ENCODE peak calls at places on chromosome X, in four cellular contexts. N, Y, W and K are unnamed samples.

GRCh38 chrX:66074920-66075879 is 35.3 kb upstream of the VSIG4 start:
- DNase-seq in Y (no peak), N (peak), W (peak), K (peak)

GRCh38 chrX:67574696-67575095 is 30.9 kb downstream of the AR start:
- DNase-seq in Y (no peak), W (no peak), N (no peak), K (no peak)

GRCh38 chrX:102959471-102959870 is 22.4 kb downstream of the RAB40AL start:
- DNase-seq in W (no peak), Y (no peak), N (no peak), K (no peak)

GRCh38 chrX:110847334-110847733 is 51.7 kb upstream of the CHRDL1 start:
- DNase-seq in W (no peak), N (no peak), Y (peak), K (peak)

GRCh38 chrX:10074241-10074941 is 82.4 kb upstream of the CLCN4 start:
- DNase-seq in Y (no peak), W (no peak), N (no peak), K (no peak)

GRCh38 chrX:83535417-83536244 is 27.5 kb downstream of the POU3F4 start:
- DNase-seq in N (no peak), Y (no peak), W (no peak), K (no peak)

GRCh38 chrX:133335027-133335426 is 80.3 kb downstream of the GPC4 start:
- DNase-seq in Y (peak), N (no peak), W (no peak), K (peak)

GRCh38 chrX:82141942-82142341 is 940.0 kb downstream of the SH3BGRL start:
- DNase-seq in Y (no peak), N (peak), W (no peak), K (peak)